ENCODE peak calls at places on chromosomes 5 and 9, in six cellular contexts. One of them, this sample, is unnamed.
A peak's percentile ranks its signal among the peaks of the same experiment; 100 is the strongest.

GRCh38 chr5:126178521-126178920 is 244.7 kb upstream of the GRAMD2B start:
- DNase-seq in stomach: no peak
- DNase-seq in K562: no peak
- DNase-seq in cardiac fibroblast: peak; percentile 78
- DNase-seq in tibial nerve: no peak
- DNase-seq in MG63: peak; percentile 82
- DNase-seq in this sample: no peak

GRCh38 chr5:146076028-146076427 is 29.3 kb downstream of the PLAC8L1 start:
- DNase-seq in stomach: no peak
- DNase-seq in K562: no peak
- DNase-seq in cardiac fibroblast: no peak
- DNase-seq in tibial nerve: no peak
- DNase-seq in MG63: no peak
- DNase-seq in this sample: no peak

GRCh38 chr5:88480766-88481499 is 212.3 kb upstream of the TMEM161B start:
- DNase-seq in stomach: no peak
- DNase-seq in K562: no peak
- DNase-seq in cardiac fibroblast: no peak
- DNase-seq in tibial nerve: no peak
- DNase-seq in MG63: peak; percentile 65
- DNase-seq in this sample: no peak

GRCh38 chr9:127121628-127122175 is 733 bp downstream of the ANGPTL2 start:
- DNase-seq in stomach: no peak
- DNase-seq in K562: no peak
- DNase-seq in cardiac fibroblast: peak; percentile 46
- DNase-seq in tibial nerve: no peak
- DNase-seq in MG63: peak; percentile 25
- DNase-seq in this sample: no peak

GRCh38 chr5:35129276-35129675 is 81.5 kb upstream of the AGXT2 start:
- DNase-seq in stomach: no peak
- DNase-seq in K562: no peak
- DNase-seq in cardiac fibroblast: peak; percentile 74
- DNase-seq in tibial nerve: no peak
- DNase-seq in MG63: peak; percentile 56
- DNase-seq in this sample: no peak

GRCh38 chr5:16669776-16670175 is 53.0 kb upstream of the RETREG1 start:
- DNase-seq in stomach: no peak
- DNase-seq in K562: no peak
- DNase-seq in cardiac fibroblast: peak; percentile 88
- DNase-seq in tibial nerve: no peak
- DNase-seq in MG63: no peak
- DNase-seq in this sample: no peak

GRCh38 chr9:77455312-77455927 is 192.7 kb downstream of the GNA14 start:
- DNase-seq in stomach: peak; percentile 41
- DNase-seq in K562: peak; percentile 9
- DNase-seq in cardiac fibroblast: no peak
- DNase-seq in tibial nerve: no peak
- DNase-seq in MG63: no peak
- DNase-seq in this sample: no peak

GRCh38 chr5:124725622-124726258 is 20.7 kb downstream of the ZNF608 start:
- DNase-seq in stomach: no peak
- DNase-seq in K562: no peak
- DNase-seq in cardiac fibroblast: no peak
- DNase-seq in tibial nerve: no peak
- DNase-seq in MG63: no peak
- DNase-seq in this sample: no peak

GRCh38 chr5:74418709-74419108 is 221.8 kb downstream of the ENC1 start:
- DNase-seq in stomach: no peak
- DNase-seq in K562: no peak
- DNase-seq in cardiac fibroblast: no peak
- DNase-seq in tibial nerve: no peak
- DNase-seq in MG63: no peak
- DNase-seq in this sample: peak; percentile 61

GRCh38 chr9:130714586-130715110 is 21.1 kb downstream of the EXOSC2 start:
- DNase-seq in stomach: no peak
- DNase-seq in K562: no peak
- DNase-seq in cardiac fibroblast: no peak
- DNase-seq in tibial nerve: no peak
- DNase-seq in MG63: no peak
- DNase-seq in this sample: no peak

GRCh38 chr9:130718576-130718975 is 25.0 kb downstream of the EXOSC2 start:
- DNase-seq in stomach: no peak
- DNase-seq in K562: no peak
- DNase-seq in cardiac fibroblast: no peak
- DNase-seq in tibial nerve: no peak
- DNase-seq in MG63: no peak
- DNase-seq in this sample: no peak

GRCh38 chr9:130712564-130713285 is 19.1 kb downstream of the EXOSC2 start:
- DNase-seq in stomach: peak; percentile 99
- DNase-seq in K562: peak; percentile 99
- DNase-seq in cardiac fibroblast: peak; percentile 99
- DNase-seq in tibial nerve: peak; percentile 97
- DNase-seq in MG63: peak; percentile 99
- DNase-seq in this sample: peak; percentile 98

GRCh38 chr9:130713286-130713975 is 19.9 kb downstream of the EXOSC2 start:
- DNase-seq in stomach: no peak
- DNase-seq in K562: peak; percentile 37
- DNase-seq in cardiac fibroblast: peak; percentile 55
- DNase-seq in tibial nerve: no peak
- DNase-seq in MG63: peak; percentile 24
- DNase-seq in this sample: no peak

DNA sequence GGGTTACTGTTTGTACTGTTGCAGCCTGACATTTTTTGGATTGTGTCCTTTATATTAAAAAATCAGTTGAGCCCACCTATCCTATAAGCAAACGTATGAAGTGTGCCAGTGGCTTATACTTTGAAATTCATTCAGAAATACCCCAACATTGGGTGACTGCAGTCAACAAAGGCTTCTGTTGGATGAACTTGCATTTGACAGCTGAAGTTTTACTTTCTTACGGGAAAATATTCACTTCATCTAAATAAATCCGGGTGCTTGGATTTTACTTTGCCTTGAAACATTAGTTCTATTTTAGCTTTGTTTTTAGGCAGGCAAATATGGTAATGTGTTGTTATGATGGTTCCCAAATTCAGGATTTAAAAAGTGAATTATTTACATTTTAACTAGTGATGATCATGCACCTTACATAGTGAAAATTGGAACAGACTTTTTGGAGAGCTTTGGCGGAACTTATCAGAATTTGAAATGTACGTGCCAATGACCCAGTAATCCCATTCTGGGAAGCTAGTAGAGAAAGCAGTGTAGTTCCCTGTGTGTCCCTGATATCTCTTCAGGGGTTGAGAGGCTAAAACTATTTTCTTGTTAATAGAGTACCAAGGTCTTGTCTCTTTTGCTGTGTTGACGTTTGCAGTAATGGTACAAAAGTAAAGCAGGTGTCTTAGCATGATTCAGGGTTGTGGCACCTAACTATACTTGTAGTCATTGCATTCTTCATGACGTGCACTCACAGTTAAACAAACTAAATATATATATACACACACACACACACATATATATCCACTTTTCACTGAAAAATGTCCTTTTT is 21.9 kb downstream of the EXOSC2 start:
- DNase-seq in stomach: no peak
- DNase-seq in K562: no peak
- DNase-seq in cardiac fibroblast: no peak
- DNase-seq in tibial nerve: no peak
- DNase-seq in MG63: no peak
- DNase-seq in this sample: no peak
- H3K4me3 ChIP-seq in stomach: peak overlapping the region; percentile 94
- H3K4me3 ChIP-seq in K562: peak overlapping the region; percentile 98
- H3K4me3 ChIP-seq in cardiac fibroblast: peak overlapping the region; percentile 91
- H3K4me3 ChIP-seq in tibial nerve: peak overlapping the region; percentile 96
- H3K4me3 ChIP-seq in MG63: peak overlapping the region; percentile 65
- H3K4me3 ChIP-seq in this sample: peak overlapping the region; percentile 23

DNA sequence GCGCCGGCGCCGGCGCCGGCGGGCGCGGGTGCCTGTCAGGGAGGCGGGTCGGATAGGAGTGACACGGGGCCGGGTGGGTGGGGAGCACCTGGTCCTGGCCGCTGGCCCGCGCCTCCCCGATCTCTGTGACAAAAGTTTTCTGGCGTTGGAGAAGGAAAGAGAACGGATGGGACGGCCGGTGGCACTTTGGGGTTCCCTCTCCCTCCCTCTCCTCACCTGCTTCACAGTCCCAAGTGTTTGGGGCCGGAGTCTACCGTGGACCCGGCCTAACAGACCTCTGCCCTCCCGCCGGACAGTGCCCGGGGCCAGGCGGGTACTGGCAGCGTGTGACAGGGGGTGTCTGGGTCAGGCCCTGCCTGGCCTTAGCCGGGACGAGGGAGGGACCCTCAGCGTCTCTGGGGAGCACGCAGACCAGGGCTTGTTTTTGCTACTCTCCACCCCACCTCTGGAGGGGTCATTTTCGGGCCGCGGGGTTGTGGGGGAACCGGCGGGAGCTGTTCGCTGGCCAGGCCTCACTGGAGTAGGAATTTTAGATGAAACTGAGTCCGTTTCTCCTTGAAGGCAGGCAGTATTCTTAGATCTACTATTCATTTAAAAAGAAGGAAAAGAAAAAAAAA is 1.7 kb downstream of the PRDM6 start:
- DNase-seq in stomach: no peak
- DNase-seq in K562: no peak
- DNase-seq in cardiac fibroblast: no peak
- DNase-seq in tibial nerve: no peak
- DNase-seq in MG63: no peak
- DNase-seq in this sample: no peak
- H3K4me3 ChIP-seq in stomach: peak overlapping the region; percentile 59
- H3K4me3 ChIP-seq in K562: no peak overlapping the region
- H3K4me3 ChIP-seq in cardiac fibroblast: peak overlapping the region; percentile 54
- H3K4me3 ChIP-seq in tibial nerve: peak overlapping the region; percentile 59
- H3K4me3 ChIP-seq in MG63: peak overlapping the region; percentile 53
- H3K4me3 ChIP-seq in this sample: peak overlapping the region; percentile 61

DNA sequence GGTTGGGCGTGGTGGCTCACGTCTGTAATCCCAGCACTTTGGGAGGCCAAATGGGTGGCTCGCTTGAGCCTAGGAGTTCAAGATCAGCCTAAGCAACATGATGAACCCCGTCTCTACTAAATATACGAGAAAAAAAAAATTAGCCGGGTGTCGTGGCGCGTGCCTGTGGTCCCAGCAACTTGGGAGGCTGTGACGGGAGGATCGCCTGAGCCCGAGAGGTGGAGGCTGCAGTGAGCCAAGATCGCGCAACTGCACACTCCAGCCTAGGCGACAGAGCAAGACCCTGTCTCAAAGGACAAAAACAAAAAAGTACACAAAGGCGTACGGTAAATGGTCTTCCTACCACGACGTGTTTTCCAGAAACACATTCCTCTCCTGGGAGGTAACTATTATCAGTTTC is 538 bp upstream of the BDP1 start:
- DNase-seq in stomach: no peak
- DNase-seq in K562: peak; percentile 12
- DNase-seq in cardiac fibroblast: no peak
- DNase-seq in tibial nerve: no peak
- DNase-seq in MG63: no peak
- DNase-seq in this sample: peak; percentile 23
- H3K4me3 ChIP-seq in stomach: peak overlapping the region; percentile 65
- H3K4me3 ChIP-seq in K562: peak overlapping the region; percentile 71
- H3K4me3 ChIP-seq in cardiac fibroblast: peak overlapping the region; percentile 98
- H3K4me3 ChIP-seq in tibial nerve: peak overlapping the region; percentile 79
- H3K4me3 ChIP-seq in MG63: peak overlapping the region; percentile 84
- H3K4me3 ChIP-seq in this sample: peak overlapping the region; percentile 54

GRCh38 chr9:6232546-6232945 is 16.9 kb downstream of the IL33 start:
- DNase-seq in stomach: no peak
- DNase-seq in K562: no peak
- DNase-seq in cardiac fibroblast: no peak
- DNase-seq in tibial nerve: no peak
- DNase-seq in MG63: no peak
- DNase-seq in this sample: no peak

GRCh38 chr9:6230037-6230778 is 14.6 kb downstream of the IL33 start:
- DNase-seq in stomach: no peak
- DNase-seq in K562: no peak
- DNase-seq in cardiac fibroblast: peak; percentile 65
- DNase-seq in tibial nerve: no peak
- DNase-seq in MG63: peak; percentile 7
- DNase-seq in this sample: no peak

GRCh38 chr9:6237267-6237666 is 21.7 kb downstream of the IL33 start:
- DNase-seq in stomach: no peak
- DNase-seq in K562: no peak
- DNase-seq in cardiac fibroblast: no peak
- DNase-seq in tibial nerve: no peak
- DNase-seq in MG63: no peak
- DNase-seq in this sample: no peak

GRCh38 chr9:6229604-6230003 is 14.0 kb downstream of the IL33 start:
- DNase-seq in stomach: no peak
- DNase-seq in K562: no peak
- DNase-seq in cardiac fibroblast: peak; percentile 70
- DNase-seq in tibial nerve: no peak
- DNase-seq in MG63: no peak
- DNase-seq in this sample: no peak

GRCh38 chr9:6234014-6234413 is 18.4 kb downstream of the IL33 start:
- DNase-seq in stomach: no peak
- DNase-seq in K562: no peak
- DNase-seq in cardiac fibroblast: peak; percentile 62
- DNase-seq in tibial nerve: no peak
- DNase-seq in MG63: no peak
- DNase-seq in this sample: no peak
- H3K4me3 ChIP-seq in stomach: no peak overlapping the region
- H3K4me3 ChIP-seq in K562: no peak overlapping the region
- H3K4me3 ChIP-seq in cardiac fibroblast: no peak overlapping the region
- H3K4me3 ChIP-seq in tibial nerve: no peak overlapping the region
- H3K4me3 ChIP-seq in MG63: no peak overlapping the region
- H3K4me3 ChIP-seq in this sample: no peak overlapping the region

GRCh38 chr5:43244823-43245565 is 53.0 kb downstream of the NIM1K start:
- DNase-seq in stomach: no peak
- DNase-seq in K562: no peak
- DNase-seq in cardiac fibroblast: no peak
- DNase-seq in tibial nerve: no peak
- DNase-seq in MG63: no peak
- DNase-seq in this sample: no peak
- H3K4me3 ChIP-seq in stomach: no peak overlapping the region
- H3K4me3 ChIP-seq in K562: no peak overlapping the region
- H3K4me3 ChIP-seq in cardiac fibroblast: no peak overlapping the region
- H3K4me3 ChIP-seq in tibial nerve: no peak overlapping the region
- H3K4me3 ChIP-seq in MG63: no peak overlapping the region
- H3K4me3 ChIP-seq in this sample: no peak overlapping the region

DNA sequence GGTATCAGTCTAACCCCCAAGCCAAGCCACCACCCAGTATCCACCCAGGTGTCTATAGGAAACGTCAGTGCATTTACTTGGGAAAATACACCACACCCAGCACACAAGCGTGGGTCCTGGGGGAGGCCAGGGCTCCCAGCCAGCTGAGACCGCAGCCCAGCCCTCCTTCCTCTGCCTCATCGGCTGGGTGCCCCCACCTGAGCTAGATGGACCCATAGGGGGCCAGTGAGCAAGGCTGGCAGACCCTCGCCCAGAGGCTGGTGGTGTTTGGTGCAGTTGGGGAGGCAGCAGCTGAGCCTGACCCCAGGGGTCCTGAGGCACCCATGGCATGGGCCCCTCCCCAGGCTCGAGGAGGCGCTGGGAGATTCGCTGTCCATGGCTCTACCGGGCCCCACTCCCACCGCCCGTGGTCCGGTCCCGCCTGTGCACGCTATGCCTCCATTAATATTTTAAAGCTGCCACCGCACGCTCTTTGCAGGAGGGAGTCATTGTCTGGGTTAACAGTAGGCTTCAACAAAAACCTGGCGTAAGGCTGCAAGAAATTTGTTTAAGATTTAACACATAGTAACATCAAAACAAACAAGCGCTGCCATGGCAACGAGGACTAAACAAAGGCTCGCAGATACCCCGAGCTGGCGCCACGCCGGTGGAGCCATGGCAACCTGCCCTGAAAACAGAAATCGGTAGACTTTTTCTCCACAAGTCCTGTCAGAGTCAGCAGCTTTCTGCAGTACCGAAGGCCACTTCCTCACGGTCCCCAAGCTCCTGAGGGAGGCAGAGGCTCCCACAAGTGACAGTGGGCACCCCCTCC is 20.6 kb downstream of the TPPP start:
- DNase-seq in stomach: peak; percentile 64
- DNase-seq in K562: peak; percentile 52
- DNase-seq in cardiac fibroblast: peak; percentile 93
- DNase-seq in tibial nerve: no peak
- DNase-seq in MG63: peak; percentile 81
- DNase-seq in this sample: peak; percentile 72
- H3K4me3 ChIP-seq in stomach: peak overlapping the region; percentile 6
- H3K4me3 ChIP-seq in K562: no peak overlapping the region
- H3K4me3 ChIP-seq in cardiac fibroblast: no peak overlapping the region
- H3K4me3 ChIP-seq in tibial nerve: peak overlapping the region; percentile 5
- H3K4me3 ChIP-seq in MG63: no peak overlapping the region
- H3K4me3 ChIP-seq in this sample: no peak overlapping the region